ENCODE peak calls at places on chromosomes 16 and 17, in seven cellular contexts. X is PC-3; L is heart left ventricle; A is heart right ventricle; N is CD8-positive, alpha-beta T cell; G is upper lobe of left lung; I is CD4-positive, alpha-beta T cell. T is an unnamed sample. For H3K27me3, the result is how much of the 10 kb centered on the place peaks cover.

GRCh38 chr17:44253021-44253420 is 14.9 kb downstream of the SLC4A1 start:
- ATAC-seq in X (no peak), L (no peak), A (no peak), N (no peak), G (no peak), I (no peak), T (no peak)

GRCh38 chr17:40606548-40607353 is 40.9 kb downstream of the SMARCE1 start:
- ATAC-seq in X (no peak), L (no peak), A (no peak), N (no peak), G (peak), I (no peak), T (no peak)

GRCh38 chr17:69175812-69176517 is 34.3 kb upstream of the ABCA6 start:
- ATAC-seq in X (peak), L (no peak), A (no peak), N (no peak), G (peak), I (no peak), T (no peak)

GRCh38 chr17:19728114-19728495 is 11.7 kb upstream of the SLC47A2 start:
- ATAC-seq in X (peak), L (peak), A (peak), N (no peak), G (peak), I (no peak), T (peak)

GRCh38 chr16:66849543-66849942 is 5.3 kb downstream of the CA7 start:
- ATAC-seq in X (no peak), L (no peak), A (no peak), N (no peak), G (no peak), I (no peak), T (no peak)

GRCh38 chr17:31394544-31394943 is 3.1 kb downstream of the RAB11FIP4 start:
- ATAC-seq in X (peak), L (no peak), A (peak), N (peak), G (no peak), I (peak), T (no peak)

GRCh38 chr16:89936508-89936907 is 12.0 kb upstream of the DEF8 start:
- ATAC-seq in X (no peak), L (no peak), A (no peak), N (no peak), G (no peak), I (no peak), T (no peak)

GRCh38 chr17:42458497-42459255 is at the start of gene ATP6V0A1:
- ATAC-seq in X (no peak), L (peak), A (peak), N (peak), G (peak), I (peak), T (peak)

GRCh38 chr17:67659028-67659427 is 58.7 kb upstream of the NOL11 start:
- ATAC-seq in X (no peak), L (no peak), A (no peak), N (peak), G (no peak), I (peak), T (no peak)

GRCh38 chr17:34566201-34566600 is 13.2 kb upstream of the TMEM132E start:
- ATAC-seq in X (no peak), L (no peak), A (no peak), N (no peak), G (no peak), I (no peak), T (no peak)

GRCh38 chr16:75238132-75238852 is 13.1 kb downstream of the BCAR1 start:
- ATAC-seq in X (no peak), L (peak), A (peak), N (no peak), G (peak), I (no peak), T (peak)

GRCh38 chr17:18026408-18026776 is 12.6 kb downstream of the ATPAF2 start:
- ATAC-seq in X (no peak), L (no peak), A (peak), N (peak), G (peak), I (peak), T (no peak)

GRCh38 chr17:28613916-28614315 is at the start of gene RSKR:
- ATAC-seq in X (no peak), L (no peak), A (no peak), N (no peak), G (no peak), I (no peak), T (peak)

GRCh38 chr17:48757524-48757961 is 29.0 kb upstream of the HOXB13 start:
- ATAC-seq in X (peak), L (no peak), A (no peak), N (no peak), G (no peak), I (no peak), T (no peak)

GRCh38 chr17:57433396-57433944 is 177.1 kb downstream of the MSI2 start:
- ATAC-seq in X (no peak), L (no peak), A (no peak), N (no peak), G (no peak), I (no peak), T (no peak)

GRCh38 chr17:45043813-45044540 is 7.5 kb downstream of the DCAKD start:
- ATAC-seq in X (no peak), L (no peak), A (peak), N (no peak), G (no peak), I (no peak), T (no peak)

GRCh38 chr17:57108656-57109392 is 23.8 kb downstream of the AKAP1 start:
- ATAC-seq in X (no peak), L (peak), A (peak), N (no peak), G (no peak), I (no peak), T (no peak)

GRCh38 chr16:89613954-89614459 is 565 bp downstream of the DPEP1 start:
- ATAC-seq in X (no peak), L (no peak), A (no peak), N (no peak), G (no peak), I (no peak), T (no peak)

GRCh38 chr17:41687828-41688640 is 651 bp upstream of the EIF1 start:
- ATAC-seq in X (no peak), L (no peak), A (no peak), N (peak), G (peak), I (peak), T (no peak)

GRCh38 chr17:27944546-27945332 is 51.6 kb upstream of the LYRM9 start:
- ATAC-seq in X (no peak), L (no peak), A (no peak), N (no peak), G (no peak), I (no peak), T (no peak)

DNA sequence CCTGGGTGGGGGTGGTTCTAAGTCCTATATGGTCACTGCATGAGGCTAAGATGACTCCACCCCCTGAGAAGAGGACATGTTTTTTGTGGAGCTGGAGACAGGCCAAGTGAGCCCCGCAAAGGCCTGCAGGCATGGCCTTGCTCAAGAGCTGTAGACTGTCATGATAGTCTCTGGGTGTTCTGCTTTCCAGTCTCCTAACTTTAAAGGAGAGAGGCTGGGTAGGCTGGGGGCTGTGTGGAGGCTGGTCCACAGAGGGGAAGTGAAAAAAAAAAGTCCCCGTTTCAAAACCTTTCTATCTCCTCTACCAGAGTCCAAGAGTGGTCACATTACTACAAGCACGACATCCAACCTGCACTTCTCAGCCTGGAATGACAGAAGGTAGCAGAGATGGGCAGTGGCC is 27.1 kb downstream of the CDRT4 start:
- ATAC-seq in X (no peak), L (no peak), A (no peak), N (no peak), G (no peak), I (no peak), T (no peak)
- H3K27me3 ChIP-seq in X (under half), L (under half), A (under half), N (under half), G (under half), I (under half), T (under half)

GRCh38 chr17:82350182-82351030 is 8.6 kb upstream of the TEX19 start:
- ATAC-seq in X (no peak), L (no peak), A (no peak), N (peak), G (no peak), I (no peak), T (no peak)

GRCh38 chr17:82348866-82349265 is 10.2 kb upstream of the TEX19 start:
- ATAC-seq in X (no peak), L (no peak), A (no peak), N (no peak), G (no peak), I (no peak), T (no peak)

GRCh38 chr17:82348434-82348833 is 10.6 kb upstream of the TEX19 start:
- ATAC-seq in X (no peak), L (no peak), A (no peak), N (no peak), G (no peak), I (no peak), T (no peak)

GRCh38 chr17:82351254-82351712 is 7.8 kb upstream of the TEX19 start:
- ATAC-seq in X (no peak), L (no peak), A (peak), N (no peak), G (no peak), I (no peak), T (no peak)

GRCh38 chr17:82349287-82349701 is 9.8 kb upstream of the TEX19 start:
- ATAC-seq in X (no peak), L (no peak), A (no peak), N (no peak), G (no peak), I (no peak), T (no peak)
- H3K27me3 ChIP-seq in X (under half), L (under half), A (under half), N (under half), G (under half), I (under half), T (under half)

GRCh38 chr16:23856345-23856744 is 20.6 kb downstream of the PRKCB start:
- ATAC-seq in X (no peak), L (no peak), A (no peak), N (no peak), G (no peak), I (no peak), T (no peak)
- H3K27me3 ChIP-seq in X (under half), L (under half), A (under half), N (under half), G (under half), I (under half), T (under half)

GRCh38 chr17:74272731-74273201 is 1.3 kb upstream of the DNAI2 start:
- ATAC-seq in X (no peak), L (no peak), A (peak), N (no peak), G (no peak), I (no peak), T (peak)
- H3K27me3 ChIP-seq in X (under half), L (under half), A (under half), N (under half), G (under half), I (under half), T (half or more)

DNA sequence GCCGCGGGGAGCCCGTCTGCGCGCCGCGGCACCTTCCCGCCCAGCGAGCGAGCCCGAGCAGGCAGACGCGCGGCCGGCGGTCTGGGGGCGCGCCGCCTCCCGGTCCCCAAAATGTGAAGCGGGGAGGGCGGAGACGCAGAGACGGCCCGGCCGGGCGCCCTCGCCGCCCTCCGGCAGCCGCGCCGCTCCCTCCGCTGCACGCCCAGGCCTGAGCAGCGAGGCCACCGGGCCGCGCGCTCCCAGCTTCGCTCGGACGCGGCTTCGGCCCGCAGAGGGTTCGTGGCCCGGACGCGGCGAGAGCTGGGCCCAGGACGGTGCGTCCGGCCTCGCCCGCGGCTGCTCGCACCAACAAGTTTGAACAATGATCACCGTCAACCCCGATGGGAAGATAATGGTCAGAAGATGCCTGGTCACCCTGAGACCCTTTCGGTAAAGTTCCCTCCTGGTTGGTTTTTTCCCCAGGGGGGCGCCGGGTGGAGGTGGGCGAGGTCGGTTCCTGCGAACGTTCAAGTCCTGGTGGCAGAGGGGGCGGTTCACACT is 535 bp downstream of the MGAT5B start:
- ATAC-seq in X (peak), L (no peak), A (no peak), N (no peak), G (no peak), I (no peak), T (peak)
- H3K27me3 ChIP-seq in X (under half), L (under half), A (under half), N (under half), G (under half), I (under half), T (half or more)

DNA sequence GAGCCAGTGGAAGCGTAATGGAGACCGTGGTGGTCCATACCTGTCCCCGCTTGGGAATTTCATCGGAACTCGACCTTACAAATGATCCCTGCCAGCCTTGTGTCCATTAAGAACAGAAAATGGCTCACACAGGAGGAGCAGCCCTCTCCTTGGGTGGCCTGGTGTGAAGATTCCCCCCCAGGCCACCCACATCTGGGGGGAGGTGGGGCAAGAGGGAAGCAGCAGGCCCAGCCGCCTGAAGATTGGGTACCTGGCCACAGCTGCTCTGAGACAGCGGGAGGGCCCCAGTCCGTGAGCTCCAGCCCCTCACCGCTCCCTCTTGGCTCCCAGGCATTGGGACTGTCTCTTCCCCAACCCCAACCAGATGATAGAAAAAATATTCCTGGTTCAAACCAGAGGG is 277.8 kb upstream of the FOXF1 start:
- ATAC-seq in X (no peak), L (no peak), A (no peak), N (no peak), G (no peak), I (no peak), T (no peak)
- H3K27me3 ChIP-seq in X (under half), L (under half), A (under half), N (under half), G (under half), I (under half), T (under half)

GRCh38 chr17:63173450-63173849 is 207.4 kb downstream of the TANC2 start:
- ATAC-seq in X (no peak), L (no peak), A (no peak), N (no peak), G (no peak), I (no peak), T (no peak)

GRCh38 chr17:63173903-63174302 is 207.9 kb downstream of the TANC2 start:
- ATAC-seq in X (peak), L (no peak), A (no peak), N (no peak), G (no peak), I (no peak), T (no peak)

GRCh38 chr17:63181856-63182255 is 215.8 kb downstream of the TANC2 start:
- ATAC-seq in X (no peak), L (no peak), A (no peak), N (no peak), G (no peak), I (no peak), T (no peak)

GRCh38 chr17:63178530-63178929 is 212.5 kb downstream of the TANC2 start:
- ATAC-seq in X (no peak), L (no peak), A (no peak), N (no peak), G (no peak), I (no peak), T (no peak)
- H3K27me3 ChIP-seq in X (under half), L (under half), A (under half), N (under half), G (under half), I (under half), T (under half)

GRCh38 chr16:8550728-8551387 is 39.5 kb downstream of the TMEM114 start:
- ATAC-seq in X (no peak), L (no peak), A (no peak), N (no peak), G (no peak), I (no peak), T (no peak)
- H3K27me3 ChIP-seq in X (half or more), L (under half), A (under half), N (under half), G (under half), I (under half), T (half or more)

DNA sequence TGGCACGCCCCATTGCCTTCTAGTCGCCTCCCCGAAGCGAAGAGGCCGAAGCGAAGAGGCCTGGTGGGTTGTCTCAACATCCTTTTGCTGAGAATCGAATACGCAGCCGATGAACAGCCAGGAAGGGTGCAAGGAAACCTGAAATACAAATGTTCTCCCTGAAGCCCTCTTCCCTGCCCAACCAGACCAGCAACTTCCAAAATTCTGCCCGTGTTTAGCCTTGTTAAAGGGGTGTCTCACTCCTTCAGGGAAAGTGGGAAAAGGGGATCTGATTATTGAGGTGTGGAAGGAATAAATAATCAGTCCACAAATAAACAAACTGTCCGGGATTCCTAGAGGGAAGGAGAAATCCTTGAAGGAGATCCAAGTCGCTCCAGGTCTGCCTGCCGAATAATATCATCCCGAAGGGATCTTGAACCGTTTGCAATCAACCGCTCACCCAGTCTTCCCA is 1.4 kb upstream of the FOXC2 start:
- ATAC-seq in X (no peak), L (no peak), A (no peak), N (no peak), G (no peak), I (no peak), T (no peak)
- H3K27me3 ChIP-seq in X (under half), L (half or more), A (half or more), N (under half), G (half or more), I (half or more), T (half or more)

GRCh38 chr17:1232786-1233185 is 37.5 kb upstream of the BHLHA9 start:
- ATAC-seq in X (peak), L (no peak), A (no peak), N (no peak), G (no peak), I (no peak), T (no peak)
- H3K27me3 ChIP-seq in X (under half), L (under half), A (under half), N (under half), G (under half), I (under half), T (half or more)